ENCODE peak calls at places on chromosomes 7 and 10, in five cellular contexts. One of them, this sample, is unnamed.

GRCh38 chr7:42017356-42017986 is 219.5 kb downstream of the GLI3 start:
- DNase-seq in left ventricle myocardium superior: no peak
- DNase-seq in AG04449: no peak
- DNase-seq in OCI-M1: no peak
- DNase-seq in cardiac fibroblast: no peak
- DNase-seq in this sample: no peak

GRCh38 chr7:32088336-32088975 is 18.2 kb upstream of the PDE1C start:
- DNase-seq in left ventricle myocardium superior: peak; percentile 43
- DNase-seq in AG04449: no peak
- DNase-seq in OCI-M1: no peak
- DNase-seq in cardiac fibroblast: no peak
- DNase-seq in this sample: no peak

GRCh38 chr10:110667620-110668343 is 23.6 kb downstream of the RBM20 start:
- DNase-seq in left ventricle myocardium superior: no peak
- DNase-seq in AG04449: no peak
- DNase-seq in OCI-M1: no peak
- DNase-seq in cardiac fibroblast: no peak
- DNase-seq in this sample: no peak

GRCh38 chr10:117163061-117163953 is 25.2 kb upstream of the VAX1 start:
- DNase-seq in left ventricle myocardium superior: no peak
- DNase-seq in AG04449: no peak
- DNase-seq in OCI-M1: no peak
- DNase-seq in cardiac fibroblast: no peak
- DNase-seq in this sample: no peak

GRCh38 chr10:5282137-5282536 is 82.6 kb upstream of the UCN3 start:
- DNase-seq in left ventricle myocardium superior: no peak
- DNase-seq in AG04449: no peak
- DNase-seq in OCI-M1: no peak
- DNase-seq in cardiac fibroblast: no peak
- DNase-seq in this sample: no peak

GRCh38 chr10:26717476-26717875 is 20.0 kb downstream of the PDSS1 start:
- DNase-seq in left ventricle myocardium superior: no peak
- DNase-seq in AG04449: no peak
- DNase-seq in OCI-M1: no peak
- DNase-seq in cardiac fibroblast: no peak
- DNase-seq in this sample: no peak

GRCh38 chr10:75108684-75109458 is 2.6 kb upstream of the SAMD8 start:
- DNase-seq in left ventricle myocardium superior: peak; percentile 39
- DNase-seq in AG04449: no peak
- DNase-seq in OCI-M1: peak; percentile 40
- DNase-seq in cardiac fibroblast: peak; percentile 20
- DNase-seq in this sample: peak; percentile 39

GRCh38 chr10:48693206-48693605 is 8.5 kb downstream of the WDFY4 start:
- DNase-seq in left ventricle myocardium superior: no peak
- DNase-seq in AG04449: no peak
- DNase-seq in OCI-M1: no peak
- DNase-seq in cardiac fibroblast: no peak
- DNase-seq in this sample: no peak

GRCh38 chr10:97515260-97515978 is 16.7 kb downstream of the UBTD1 start:
- DNase-seq in left ventricle myocardium superior: no peak
- DNase-seq in AG04449: no peak
- DNase-seq in OCI-M1: no peak
- DNase-seq in cardiac fibroblast: no peak
- DNase-seq in this sample: no peak

GRCh38 chr7:101905203-101905865 is 87.9 kb downstream of the CUX1 start:
- DNase-seq in left ventricle myocardium superior: no peak
- DNase-seq in AG04449: no peak
- DNase-seq in OCI-M1: no peak
- DNase-seq in cardiac fibroblast: no peak
- DNase-seq in this sample: no peak

GRCh38 chr10:67606572-67606971 is 89.4 kb downstream of the CTNNA3 start:
- DNase-seq in left ventricle myocardium superior: no peak
- DNase-seq in AG04449: peak; percentile 88
- DNase-seq in OCI-M1: no peak
- DNase-seq in cardiac fibroblast: peak; percentile 79
- DNase-seq in this sample: peak; percentile 28

GRCh38 chr10:72173635-72174296 is 42.0 kb upstream of the ANAPC16 start:
- DNase-seq in left ventricle myocardium superior: no peak
- DNase-seq in AG04449: no peak
- DNase-seq in OCI-M1: no peak
- DNase-seq in cardiac fibroblast: peak; percentile 14
- DNase-seq in this sample: peak; percentile 81

GRCh38 chr7:95132500-95132899 is 191.8 kb downstream of the PON1 start:
- DNase-seq in left ventricle myocardium superior: no peak
- DNase-seq in AG04449: no peak
- DNase-seq in OCI-M1: no peak
- DNase-seq in cardiac fibroblast: no peak
- DNase-seq in this sample: no peak

GRCh38 chr10:106615081-106615480 is 549.4 kb downstream of the SORCS1 start:
- DNase-seq in left ventricle myocardium superior: no peak
- DNase-seq in AG04449: peak; percentile 78
- DNase-seq in OCI-M1: no peak
- DNase-seq in cardiac fibroblast: peak; percentile 85
- DNase-seq in this sample: peak; percentile 28

GRCh38 chr7:135856356-135857144 is 107.9 kb upstream of the FAM180A start:
- DNase-seq in left ventricle myocardium superior: no peak
- DNase-seq in AG04449: no peak
- DNase-seq in OCI-M1: peak; percentile 3
- DNase-seq in cardiac fibroblast: peak; percentile 34
- DNase-seq in this sample: peak; percentile 88

GRCh38 chr7:30157217-30157616 is 22.4 kb downstream of the MTURN start:
- DNase-seq in left ventricle myocardium superior: no peak
- DNase-seq in AG04449: no peak
- DNase-seq in OCI-M1: no peak
- DNase-seq in cardiac fibroblast: no peak
- DNase-seq in this sample: no peak

GRCh38 chr7:128882134-128882533 is 19.5 kb downstream of the ATP6V1F start:
- DNase-seq in left ventricle myocardium superior: no peak
- DNase-seq in AG04449: no peak
- DNase-seq in OCI-M1: no peak
- DNase-seq in cardiac fibroblast: no peak
- DNase-seq in this sample: no peak

GRCh38 chr7:153188630-153189029 is 429.1 kb downstream of the ACTR3B start:
- DNase-seq in left ventricle myocardium superior: no peak
- DNase-seq in AG04449: no peak
- DNase-seq in OCI-M1: no peak
- DNase-seq in cardiac fibroblast: no peak
- DNase-seq in this sample: no peak

GRCh38 chr10:77715536-77715935 is 77.9 kb upstream of the KCNMA1 start:
- DNase-seq in left ventricle myocardium superior: no peak
- DNase-seq in AG04449: no peak
- DNase-seq in OCI-M1: no peak
- DNase-seq in cardiac fibroblast: no peak
- DNase-seq in this sample: no peak

GRCh38 chr10:97823734-97824133 is 25.9 kb upstream of the GOLGA7B start:
- DNase-seq in left ventricle myocardium superior: peak; percentile 62
- DNase-seq in AG04449: no peak
- DNase-seq in OCI-M1: no peak
- DNase-seq in cardiac fibroblast: no peak
- DNase-seq in this sample: no peak

GRCh38 chr10:122427280-122427679 is 27.2 kb upstream of the ARMS2 start:
- DNase-seq in left ventricle myocardium superior: no peak
- DNase-seq in AG04449: no peak
- DNase-seq in OCI-M1: no peak
- DNase-seq in cardiac fibroblast: no peak
- DNase-seq in this sample: no peak

GRCh38 chr7:42107484-42107883 is 129.5 kb downstream of the GLI3 start:
- DNase-seq in left ventricle myocardium superior: no peak
- DNase-seq in AG04449: no peak
- DNase-seq in OCI-M1: no peak
- DNase-seq in cardiac fibroblast: peak; percentile 85
- DNase-seq in this sample: no peak

GRCh38 chr7:135189221-135189662 is 18.7 kb upstream of the CYREN start:
- DNase-seq in left ventricle myocardium superior: no peak
- DNase-seq in AG04449: no peak
- DNase-seq in OCI-M1: no peak
- DNase-seq in cardiac fibroblast: no peak
- DNase-seq in this sample: no peak

GRCh38 chr7:128202287-128202957 is 38.7 kb upstream of the LEP start:
- DNase-seq in left ventricle myocardium superior: no peak
- DNase-seq in AG04449: no peak
- DNase-seq in OCI-M1: no peak
- DNase-seq in cardiac fibroblast: no peak
- DNase-seq in this sample: no peak

GRCh38 chr7:104008107-104008506 is 18.6 kb upstream of the RELN start:
- DNase-seq in left ventricle myocardium superior: no peak
- DNase-seq in AG04449: no peak
- DNase-seq in OCI-M1: no peak
- DNase-seq in cardiac fibroblast: no peak
- DNase-seq in this sample: no peak

GRCh38 chr10:100043796-100044195 is 34.0 kb upstream of the DNMBP start:
- DNase-seq in left ventricle myocardium superior: peak; percentile 68
- DNase-seq in AG04449: no peak
- DNase-seq in OCI-M1: no peak
- DNase-seq in cardiac fibroblast: peak; percentile 81
- DNase-seq in this sample: peak; percentile 98

GRCh38 chr10:125411724-125412123 is 251.4 kb upstream of the CTBP2 start:
- DNase-seq in left ventricle myocardium superior: no peak
- DNase-seq in AG04449: peak; percentile 57
- DNase-seq in OCI-M1: peak; percentile 72
- DNase-seq in cardiac fibroblast: peak; percentile 89
- DNase-seq in this sample: peak; percentile 48